ENCODE peak calls at places on chromosomes 6 and 20, in six cellular contexts. E, F, V, Y, O and U are unnamed samples.
A peak's percentile ranks its signal among the peaks of the same experiment; 100 is the strongest.

GRCh38 chr6:84575264-84575663 is 189.1 kb downstream of the TBX18 start:
- DNase-seq in E (no peak), F (peak; percentile 26), V (no peak), Y (no peak), O (no peak), U (no peak)

GRCh38 chr20:25053207-25054132 is 4.5 kb downstream of the ACSS1 start:
- DNase-seq in E (peak; percentile 64), F (no peak), V (peak; percentile 34), Y (peak; percentile 82), O (no peak), U (peak; percentile 84)

GRCh38 chr6:105431226-105431625 is 28.3 kb upstream of the PREP start:
- DNase-seq in E (no peak), F (peak; percentile 40), V (no peak), Y (no peak), O (no peak), U (no peak)

GRCh38 chr20:4592316-4593148 is 129.2 kb upstream of the PRND start:
- DNase-seq in E (peak; percentile 55), F (no peak), V (peak; percentile 46), Y (no peak), O (no peak), U (no peak)

GRCh38 chr20:10559266-10559665 is 114.5 kb downstream of the JAG1 start:
- DNase-seq in E (no peak), F (no peak), V (no peak), Y (no peak), O (no peak), U (no peak)

GRCh38 chr6:52691718-52692117 is 20.8 kb downstream of the TMEM14A start:
- DNase-seq in E (no peak), F (no peak), V (no peak), Y (no peak), O (no peak), U (no peak)

GRCh38 chr6:151284012-151284411 is 44.2 kb downstream of the AKAP12 start:
- DNase-seq in E (no peak), F (no peak), V (no peak), Y (no peak), O (peak; percentile 50), U (no peak)

GRCh38 chr20:18628330-18628941 is 40.6 kb downstream of the DTD1 start:
- DNase-seq in E (no peak), F (no peak), V (no peak), Y (no peak), O (no peak), U (no peak)

GRCh38 chr20:48397689-48398005 is 430.2 kb downstream of the PREX1 start:
- DNase-seq in E (no peak), F (no peak), V (no peak), Y (no peak), O (no peak), U (no peak)

GRCh38 chr20:584375-585301 is 25.5 kb downstream of the TCF15 start:
- DNase-seq in E (no peak), F (no peak), V (no peak), Y (no peak), O (no peak), U (no peak)

GRCh38 chr6:154865291-154865690 is 129.8 kb upstream of the TIAM2 start:
- DNase-seq in E (no peak), F (peak; percentile 64), V (no peak), Y (no peak), O (no peak), U (no peak)

GRCh38 chr6:152716322-152716721 is 18.6 kb downstream of the MYCT1 start:
- DNase-seq in E (no peak), F (no peak), V (no peak), Y (no peak), O (no peak), U (no peak)

GRCh38 chr20:40564997-40565680 is 123.9 kb downstream of the MAFB start:
- DNase-seq in E (no peak), F (peak; percentile 76), V (no peak), Y (no peak), O (peak; percentile 87), U (no peak)

GRCh38 chr20:38834868-38835267 is 29.4 kb downstream of the PPP1R16B start:
- DNase-seq in E (no peak), F (no peak), V (no peak), Y (no peak), O (no peak), U (no peak)

GRCh38 chr20:29873946-29874345 is 1383.5 kb upstream of the DEFB115 start:
- DNase-seq in E (peak; percentile 55), F (peak; percentile 9), V (peak; percentile 72), Y (peak; percentile 31), O (no peak), U (peak; percentile 59)

GRCh38 chr20:29756664-29757063 is 1500.8 kb upstream of the DEFB115 start:
- DNase-seq in E (no peak), F (no peak), V (no peak), Y (no peak), O (no peak), U (no peak)

GRCh38 chr6:35258858-35259193 is 709 bp upstream of the ZNF76 start:
- DNase-seq in E (no peak), F (peak; percentile 50), V (peak; percentile 44), Y (peak; percentile 29), O (no peak), U (no peak)
- TF ChIP-seq CTCF in E (no peak), F (peak; percentile 45), V (no peak), Y (no peak), O (no peak), U (no peak)

GRCh38 chr6:11779308-11780096 is 899 bp upstream of the ADTRP start:
- DNase-seq in E (no peak), F (no peak), V (peak; percentile 57), Y (no peak), O (no peak), U (no peak)

GRCh38 chr6:11775791-11776409 is 2.7 kb downstream of the ADTRP start:
- DNase-seq in E (no peak), F (no peak), V (no peak), Y (no peak), O (no peak), U (no peak)

GRCh38 chr6:11780097-11780428 is 1.5 kb upstream of the ADTRP start:
- DNase-seq in E (no peak), F (no peak), V (no peak), Y (no peak), O (no peak), U (no peak)

GRCh38 chr6:11778648-11779307 is at the start of gene ADTRP:
- DNase-seq in E (no peak), F (no peak), V (peak; percentile 52), Y (no peak), O (no peak), U (peak; percentile 75)

DNA sequence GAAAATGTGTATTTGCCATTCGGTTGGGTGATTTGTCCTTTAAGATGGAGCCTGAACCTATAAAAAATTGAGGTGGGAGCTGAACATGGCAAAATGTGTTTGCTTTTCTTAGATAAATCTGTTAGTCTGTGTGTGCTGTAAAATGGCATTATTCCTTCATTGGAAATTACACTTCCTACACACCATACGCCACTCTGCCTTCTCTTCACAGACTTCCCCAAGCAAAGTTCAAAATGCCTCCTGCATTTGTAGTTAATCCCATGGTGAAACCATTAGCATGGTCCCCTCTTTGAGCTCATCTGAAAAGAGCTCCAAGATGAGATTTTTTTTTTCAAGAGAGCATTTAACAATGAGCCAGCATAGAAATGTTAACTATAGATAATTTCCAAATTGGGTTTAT is 561 bp downstream of the ADTRP start:
- DNase-seq in E (no peak), F (no peak), V (no peak), Y (no peak), O (no peak), U (no peak)
- H3K27ac ChIP-seq in E (no peak overlapping the region), F (no peak overlapping the region), V (peak overlapping the region; percentile 9), Y (no peak overlapping the region), O (no peak overlapping the region), U (no peak overlapping the region)

GRCh38 chr20:9510926-9511325 is 3.5 kb upstream of the LAMP5 start:
- DNase-seq in E (no peak), F (no peak), V (no peak), Y (no peak), O (no peak), U (no peak)
- H3K27me3 ChIP-seq in E (peaks cover 77% of the 10 kb centered on the region), F (peaks cover 84% of the 10 kb centered on the region), V (peaks cover 97% of the 10 kb centered on the region), Y (peaks cover 92% of the 10 kb centered on the region), O (peaks cover 68% of the 10 kb centered on the region), U (peaks cover 13% of the 10 kb centered on the region)

DNA sequence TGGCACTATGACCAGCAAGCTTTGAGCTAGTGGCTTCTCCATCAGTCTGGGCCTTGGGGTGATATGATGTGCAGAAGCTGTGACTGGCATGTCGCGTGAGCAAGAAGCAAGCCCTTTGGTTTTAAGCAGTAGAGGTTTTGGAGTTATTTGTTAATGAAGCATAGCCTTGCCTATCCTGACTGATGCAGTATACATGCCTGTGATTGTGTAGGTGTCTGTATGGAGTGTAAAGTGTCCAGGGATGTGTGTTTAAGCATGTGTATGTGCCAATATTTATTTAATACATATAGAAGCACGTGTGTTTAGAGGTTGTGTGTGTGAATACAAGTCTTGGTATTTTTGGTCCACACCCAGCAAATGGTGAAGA is 61.0 kb upstream of the CCDC167 start:
- DNase-seq in E (no peak), F (no peak), V (no peak), Y (no peak), O (no peak), U (no peak)
- TF ChIP-seq CTCF in E (no peak), F (no peak), V (no peak), Y (no peak), O (no peak), U (no peak)

GRCh38 chr20:41577129-41578009 is 40.8 kb downstream of the CHD6 start:
- DNase-seq in E (no peak), F (no peak), V (no peak), Y (no peak), O (no peak), U (no peak)
- H3K27ac ChIP-seq in E (no peak overlapping the region), F (no peak overlapping the region), V (no peak overlapping the region), Y (no peak overlapping the region), O (no peak overlapping the region), U (no peak overlapping the region)

GRCh38 chr20:57066126-57066900 is 200.1 kb downstream of the BMP7 start:
- DNase-seq in E (no peak), F (no peak), V (no peak), Y (no peak), O (no peak), U (no peak)
- H3K27me3 ChIP-seq in E (peaks cover 53% of the 10 kb centered on the region), F (peaks cover 2% of the 10 kb centered on the region), V (peaks cover 61% of the 10 kb centered on the region), Y (peaks cover 36% of the 10 kb centered on the region), O (peaks cover 22% of the 10 kb centered on the region), U (no peaks in the 10 kb centered on the region)

DNA sequence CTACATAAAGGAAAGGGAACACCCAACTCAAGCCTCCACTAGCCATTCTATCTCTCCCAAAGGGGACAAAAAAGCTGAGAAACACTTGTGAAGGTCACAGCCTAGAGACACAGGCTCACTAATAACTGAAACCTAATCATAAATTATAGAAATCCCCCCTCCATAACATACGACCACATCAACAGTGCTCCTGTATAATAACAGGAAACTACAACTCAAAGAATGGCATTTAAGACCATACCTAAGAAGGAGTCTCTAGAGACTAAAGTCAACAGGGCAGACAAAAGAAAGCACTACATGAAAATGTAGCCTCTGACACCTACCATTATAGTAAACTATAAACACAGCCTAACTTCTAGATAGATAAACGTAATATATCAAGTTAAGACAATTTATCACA is 82.7 kb downstream of the THEMIS start:
- DNase-seq in E (no peak), F (no peak), V (no peak), Y (no peak), O (no peak), U (no peak)
- TF ChIP-seq CTCF in E (no peak), F (no peak), V (no peak), Y (no peak), O (no peak), U (no peak)